ENCODE peak calls at places on chromosomes 1 and 21, in five cellular contexts. O is transverse colon, W is SK-N-SH, I is A549, K is stomach. V is an unnamed sample. For H3K9me3 and H3K4me1, the result is how much of the 10 kb centered on the place peaks cover.

GRCh38 chr1:202113690-202114300 is 8.9 kb upstream of the GPR37L1 start:
- DNase-seq in O (no peak), W (no peak), I (no peak), K (no peak), V (no peak)

GRCh38 chr21:28436286-28436932 is 556.3 kb downstream of the LTN1 start:
- DNase-seq in O (no peak), W (no peak), K (no peak), I (no peak), V (no peak)

GRCh38 chr1:154220970-154221814 is 437 bp downstream of the UBAP2L start:
- DNase-seq in W (peak), I (peak), O (peak), K (peak), V (peak)

GRCh38 chr21:20523191-20523590 is 475.0 kb upstream of the NCAM2 start:
- DNase-seq in O (no peak), W (no peak), I (no peak), K (no peak), V (no peak)

GRCh38 chr21:35748683-35749314 is 311.5 kb downstream of the SETD4 start:
- DNase-seq in W (no peak), O (no peak), I (no peak), K (no peak), V (no peak)

GRCh38 chr1:109539676-109540075 is at the start of gene GPR61:
- DNase-seq in K (no peak), I (no peak), O (no peak), W (no peak), V (no peak)

GRCh38 chr1:19811206-19811851 is 3.8 kb downstream of the RNF186 start:
- DNase-seq in O (peak), W (peak), I (peak), K (peak), V (no peak)

GRCh38 chr1:18434041-18434440 is 46.7 kb upstream of the KLHDC7A start:
- DNase-seq in O (no peak), K (no peak), I (no peak), W (no peak), V (no peak)

GRCh38 chr1:64743954-64744491 is 852 bp upstream of the RAVER2 start:
- DNase-seq in I (no peak), W (no peak), K (no peak), O (no peak), V (no peak)

GRCh38 chr1:226627924-226628623 is 79.5 kb downstream of the STUM start:
- DNase-seq in O (no peak), K (no peak), I (no peak), W (no peak), V (no peak)

GRCh38 chr1:227318003-227318851 is at the start of gene CDC42BPA:
- DNase-seq in W (peak), I (peak), O (peak), K (peak), V (peak)

GRCh38 chr1:115911298-115911697 is 65.0 kb upstream of the SLC22A15 start:
- DNase-seq in W (no peak), I (no peak), K (no peak), O (no peak), V (no peak)

GRCh38 chr21:45110873-45111624 is 36.7 kb downstream of the ADARB1 start:
- DNase-seq in I (no peak), K (no peak), O (no peak), W (no peak), V (no peak)

GRCh38 chr1:26110731-26111529 is 694 bp upstream of the PDIK1L start:
- DNase-seq in I (peak), K (peak), O (peak), W (peak), V (peak)

GRCh38 chr1:235402457-235403200 is 35.4 kb downstream of the TBCE start:
- DNase-seq in O (no peak), K (no peak), W (no peak), I (no peak), V (no peak)

DNA sequence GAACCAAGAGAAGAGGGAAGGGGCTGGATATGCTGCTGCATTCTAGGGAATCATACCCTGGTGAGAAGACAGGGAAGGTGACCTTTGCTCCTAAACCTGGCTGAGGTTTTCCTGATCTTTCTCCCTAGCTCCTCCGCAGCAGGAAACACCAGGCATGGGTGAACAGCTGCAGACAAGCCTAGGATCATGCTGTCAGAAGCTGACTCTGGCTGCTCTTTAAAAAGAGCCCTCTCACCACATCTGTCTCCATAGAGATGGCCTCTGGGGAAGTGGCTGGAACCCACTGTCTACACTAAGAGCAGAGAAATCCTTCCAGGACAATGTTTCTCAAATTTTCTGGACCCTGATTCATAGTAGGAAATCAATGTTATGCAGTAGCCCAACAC is 57.6 kb downstream of the CD34 start:
- DNase-seq in O (no peak), K (no peak), I (no peak), W (no peak), V (no peak)
- H3K9me3 ChIP-seq in O (under half), K (under half), I (under half), W (under half), V (under half)

GRCh38 chr1:87155180-87155579 is 173.5 kb upstream of the LMO4 start:
- DNase-seq in K (no peak), I (no peak), O (no peak), W (peak), V (no peak)
- TF ChIP-seq EP300 in K (no peak), I (no peak), O (no peak), W (peak), V (no peak)

GRCh38 chr1:9690440-9691107 is 39.0 kb downstream of the PIK3CD start:
- DNase-seq in O (no peak), W (no peak), I (no peak), K (no peak), V (no peak)
- H3K4me1 ChIP-seq in O (under half), W (under half), I (under half), K (half or more), V (under half)

GRCh38 chr1:49677706-49678105 is 346.0 kb downstream of the AGBL4 start:
- DNase-seq in I (no peak), K (no peak), O (no peak), W (no peak), V (no peak)
- H3K9me3 ChIP-seq in I (under half), K (under half), O (under half), W (under half), V (under half)

V was measured in tibial nerve.